ENCODE peak calls at places on chromosomes 7 and 10, in nine cellular contexts. Z is A549, N is ovary, P is K562, G is stomach, R is transverse colon, B is tibial nerve, A is suprapubic skin, X is sigmoid colon. U is an unnamed sample.

GRCh38 chr10:13792011-13792410 is 205.2 kb downstream of the PRPF18 start:
- DNase-seq in Z (no peak), N (peak; percentile 22), P (no peak), G (peak; percentile 64), R (peak; percentile 42), B (no peak), A (no peak), X (no peak), U (no peak)

GRCh38 chr10:47412869-47413268 is 28.8 kb upstream of the ZNF488 start:
- DNase-seq in Z (no peak), N (no peak), P (no peak), G (no peak), R (no peak), B (no peak), A (no peak), X (no peak), U (no peak)

GRCh38 chr7:82286096-82286841 is 157.3 kb downstream of the CACNA2D1 start:
- DNase-seq in Z (no peak), N (no peak), P (no peak), G (no peak), R (no peak), B (no peak), A (no peak), X (no peak), U (no peak)

GRCh38 chr7:116097365-116098009 is 66.9 kb upstream of the TFEC start:
- DNase-seq in Z (peak; percentile 53), N (no peak), P (peak; percentile 36), G (no peak), R (no peak), B (no peak), A (no peak), X (no peak), U (no peak)

GRCh38 chr10:113550365-113550764 is 2.5 kb upstream of the HABP2 start:
- DNase-seq in Z (no peak), N (no peak), P (no peak), G (no peak), R (no peak), B (no peak), A (no peak), X (no peak), U (no peak)

GRCh38 chr10:52437205-52437646 is 123.1 kb downstream of the DKK1 start:
- DNase-seq in Z (no peak), N (no peak), P (no peak), G (no peak), R (no peak), B (no peak), A (no peak), X (no peak), U (no peak)

GRCh38 chr10:98790817-98791216 is 344.1 kb upstream of the HPS1 start:
- DNase-seq in Z (peak; percentile 7), N (no peak), P (peak; percentile 43), G (no peak), R (no peak), B (no peak), A (no peak), X (no peak), U (no peak)

GRCh38 chr10:44355630-44356029 is 29.3 kb downstream of the CXCL12 start:
- DNase-seq in Z (no peak), N (no peak), P (no peak), G (no peak), R (no peak), B (no peak), A (no peak), X (no peak), U (no peak)

GRCh38 chr10:118340486-118340885 is 1.6 kb downstream of the FAM204A start:
- DNase-seq in Z (no peak), N (no peak), P (peak; percentile 12), G (no peak), R (no peak), B (no peak), A (no peak), X (no peak), U (no peak)

GRCh38 chr7:137695942-137696341 is 150.8 kb downstream of the DGKI start:
- DNase-seq in Z (no peak), N (no peak), P (no peak), G (no peak), R (no peak), B (no peak), A (no peak), X (no peak), U (no peak)

GRCh38 chr10:110791541-110792073 is 80.1 kb upstream of the PDCD4 start:
- DNase-seq in Z (no peak), N (no peak), P (no peak), G (no peak), R (no peak), B (no peak), A (no peak), X (no peak), U (no peak)

GRCh38 chr10:86104611-86105145 is 261.9 kb downstream of the GRID1 start:
- DNase-seq in Z (no peak), N (no peak), P (no peak), G (no peak), R (no peak), B (no peak), A (no peak), X (no peak), U (no peak)

GRCh38 chr10:86103391-86104101 is 263.0 kb downstream of the GRID1 start:
- DNase-seq in Z (no peak), N (no peak), P (no peak), G (no peak), R (no peak), B (no peak), A (no peak), X (no peak), U (no peak)

GRCh38 chr10:86105640-86106039 is 261.0 kb downstream of the GRID1 start:
- DNase-seq in Z (no peak), N (no peak), P (no peak), G (no peak), R (no peak), B (no peak), A (no peak), X (no peak), U (no peak)

GRCh38 chr10:86105181-86105580 is 261.4 kb downstream of the GRID1 start:
- DNase-seq in Z (no peak), N (no peak), P (no peak), G (no peak), R (no peak), B (no peak), A (no peak), X (no peak), U (no peak)

DNA sequence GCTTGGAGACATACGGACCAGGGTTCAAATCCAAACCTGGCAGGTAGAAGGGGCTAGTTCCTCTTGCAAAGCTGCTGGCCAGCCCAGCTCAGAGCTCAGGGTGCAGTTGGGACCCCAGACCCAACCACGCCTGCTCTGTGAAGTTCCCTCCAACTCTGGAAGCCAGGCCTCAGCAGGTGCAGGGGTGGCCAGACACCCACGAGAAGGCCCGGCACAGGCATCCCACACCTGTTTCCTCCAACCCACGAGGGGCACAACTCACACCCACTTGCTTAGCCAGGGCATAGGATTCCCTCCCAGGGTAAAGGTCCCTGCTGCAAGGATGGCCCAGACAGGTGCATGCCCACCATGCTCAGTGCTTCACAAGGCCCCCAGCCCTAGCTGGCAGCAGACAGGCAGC is 262.4 kb downstream of the GRID1 start:
- DNase-seq in Z (no peak), N (no peak), P (no peak), G (no peak), R (no peak), B (no peak), A (no peak), X (no peak), U (no peak)
- H3K27ac ChIP-seq in Z (no peak overlapping the region), N (no peak overlapping the region), P (no peak overlapping the region), G (no peak overlapping the region), R (no peak overlapping the region), B (no peak overlapping the region), A (no peak overlapping the region), X (no peak overlapping the region), U (no peak overlapping the region)

GRCh38 chr10:59709472-59710125 is at the start of gene SLC16A9:
- DNase-seq in Z (peak; percentile 53), N (peak; percentile 87), P (peak; percentile 76), G (peak; percentile 44), R (peak; percentile 69), B (peak; percentile 12), A (no peak), X (peak; percentile 67), U (no peak)
- TF ChIP-seq EP300 in Z (no peak), N (no peak), P (no peak), G (no peak), R (no peak), B (no peak), A (no peak), X (no peak), U (no peak)

DNA sequence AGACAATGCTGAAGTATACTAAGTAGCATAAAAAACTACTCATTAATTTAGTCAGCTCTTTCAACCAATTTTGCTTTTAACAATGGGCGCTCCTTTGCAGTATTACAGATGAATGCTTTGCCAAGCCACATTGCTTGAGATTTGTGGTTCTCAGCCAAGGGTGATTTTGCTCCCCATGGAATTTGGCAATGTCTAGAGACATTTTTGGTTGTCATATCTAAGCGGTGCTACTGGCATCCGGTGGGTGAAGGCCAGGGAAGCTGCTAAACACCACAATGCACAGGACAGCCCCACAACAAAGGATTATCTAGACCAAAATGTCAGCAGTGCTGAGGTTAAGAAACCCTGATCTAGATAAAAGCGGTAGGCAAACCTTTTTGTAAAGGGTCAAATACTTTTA is 112.0 kb downstream of the UBE2H start:
- DNase-seq in Z (no peak), N (no peak), P (no peak), G (no peak), R (no peak), B (no peak), A (no peak), X (no peak), U (no peak)
- H3K4me1 ChIP-seq in Z (peaks cover 41% of the 10 kb centered on the region), N (peaks cover 12% of the 10 kb centered on the region), P (peaks cover 29% of the 10 kb centered on the region), G (peaks cover 53% of the 10 kb centered on the region), R (peaks cover 4% of the 10 kb centered on the region), B (no peaks in the 10 kb centered on the region), A (peaks cover 26% of the 10 kb centered on the region), X (peaks cover 19% of the 10 kb centered on the region), U (peaks cover 45% of the 10 kb centered on the region)

GRCh38 chr7:107890493-107890961 is 456 bp upstream of the DLD start:
- DNase-seq in Z (no peak), N (no peak), P (no peak), G (no peak), R (no peak), B (peak; percentile 29), A (no peak), X (no peak), U (no peak)

GRCh38 chr7:107891619-107892366 is 810 bp downstream of the DLD start:
- DNase-seq in Z (no peak), N (no peak), P (peak; percentile 70), G (no peak), R (no peak), B (no peak), A (no peak), X (no peak), U (no peak)

GRCh38 chr7:107884419-107884818 is 6.6 kb upstream of the DLD start:
- DNase-seq in Z (no peak), N (no peak), P (no peak), G (no peak), R (no peak), B (no peak), A (no peak), X (no peak), U (no peak)

GRCh38 chr7:107890962-107891618 is at the start of gene DLD:
- DNase-seq in Z (peak; percentile 93), N (peak; percentile 94), P (peak; percentile 99), G (peak; percentile 95), R (peak; percentile 96), B (peak; percentile 87), A (peak; percentile 98), X (peak; percentile 98), U (peak; percentile 98)

DNA sequence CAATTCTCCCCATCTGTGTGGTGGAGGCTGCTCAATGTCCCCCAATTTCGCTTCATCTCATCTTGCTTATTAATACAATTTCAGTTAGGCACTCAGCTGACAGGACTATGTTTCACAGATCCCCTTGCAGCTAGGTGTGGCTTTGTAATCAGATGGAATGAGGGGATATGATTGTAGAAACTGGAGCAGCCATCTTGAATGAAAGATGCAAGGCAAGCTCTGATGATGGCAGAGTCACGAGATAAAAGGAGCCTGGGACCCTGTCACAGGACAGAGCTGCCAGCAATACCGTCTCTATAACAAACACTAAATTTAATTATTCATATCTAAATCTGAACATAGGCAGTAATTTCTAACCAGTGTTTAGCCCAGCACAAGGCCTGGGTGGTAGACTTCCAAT is 991 bp upstream of the DLD start:
- DNase-seq in Z (no peak), N (no peak), P (peak; percentile 32), G (no peak), R (no peak), B (no peak), A (no peak), X (no peak), U (no peak)
- H3K27ac ChIP-seq in Z (peak overlapping the region; percentile 88), N (no peak overlapping the region), P (peak overlapping the region; percentile 93), G (peak overlapping the region; percentile 95), R (peak overlapping the region; percentile 94), B (peak overlapping the region; percentile 99), A (peak overlapping the region; percentile 97), X (peak overlapping the region; percentile 90), U (peak overlapping the region; percentile 94)

U was measured in esophagus muscularis mucosa.